ENCODE peak calls at places on chromosomes 13 and 19, in six cellular contexts. One of them, this sample, is unnamed.

GRCh38 chr19:33098023-33098652 is 17.2 kb downstream of the GPATCH1 start:
- DNase-seq in mammary epithelial cell: peak
- DNase-seq in CD8-positive, alpha-beta T cell: no peak
- DNase-seq in body of pancreas: peak
- DNase-seq in cardiac muscle cell: no peak
- DNase-seq in small intestine: peak
- DNase-seq in this sample: no peak

GRCh38 chr13:75771818-75772217 is 135.7 kb downstream of the LMO7 start:
- DNase-seq in small intestine: no peak
- DNase-seq in body of pancreas: no peak
- DNase-seq in CD8-positive, alpha-beta T cell: no peak
- DNase-seq in cardiac muscle cell: no peak
- DNase-seq in mammary epithelial cell: peak
- DNase-seq in this sample: no peak

GRCh38 chr19:52532480-52532879 is 5.0 kb downstream of the ZNF808 start:
- DNase-seq in mammary epithelial cell: no peak
- DNase-seq in CD8-positive, alpha-beta T cell: no peak
- DNase-seq in small intestine: no peak
- DNase-seq in body of pancreas: no peak
- DNase-seq in cardiac muscle cell: no peak
- DNase-seq in this sample: no peak

GRCh38 chr19:55385749-55386514 is at the start of gene RPL28:
- DNase-seq in body of pancreas: peak
- DNase-seq in cardiac muscle cell: peak
- DNase-seq in CD8-positive, alpha-beta T cell: peak
- DNase-seq in small intestine: peak
- DNase-seq in mammary epithelial cell: peak
- DNase-seq in this sample: peak

GRCh38 chr13:27446986-27447583 is 3.3 kb downstream of the MTIF3 start:
- DNase-seq in CD8-positive, alpha-beta T cell: no peak
- DNase-seq in mammary epithelial cell: no peak
- DNase-seq in cardiac muscle cell: no peak
- DNase-seq in body of pancreas: no peak
- DNase-seq in small intestine: no peak
- DNase-seq in this sample: no peak

GRCh38 chr13:107348931-107349330 is 781.0 kb upstream of the ARGLU1 start:
- DNase-seq in small intestine: no peak
- DNase-seq in mammary epithelial cell: no peak
- DNase-seq in body of pancreas: no peak
- DNase-seq in cardiac muscle cell: no peak
- DNase-seq in CD8-positive, alpha-beta T cell: no peak
- DNase-seq in this sample: no peak

GRCh38 chr13:51724721-51725120 is 79.2 kb downstream of the DHRS12 start:
- DNase-seq in small intestine: no peak
- DNase-seq in cardiac muscle cell: no peak
- DNase-seq in mammary epithelial cell: no peak
- DNase-seq in body of pancreas: no peak
- DNase-seq in CD8-positive, alpha-beta T cell: no peak
- DNase-seq in this sample: no peak

GRCh38 chr13:105611424-105611823 is 924.0 kb downstream of the EFNB2 start:
- DNase-seq in CD8-positive, alpha-beta T cell: no peak
- DNase-seq in body of pancreas: no peak
- DNase-seq in mammary epithelial cell: peak
- DNase-seq in cardiac muscle cell: peak
- DNase-seq in small intestine: no peak
- DNase-seq in this sample: no peak

GRCh38 chr19:6613711-6614110 is 22.8 kb upstream of the CD70 start:
- DNase-seq in cardiac muscle cell: no peak
- DNase-seq in body of pancreas: no peak
- DNase-seq in CD8-positive, alpha-beta T cell: no peak
- DNase-seq in small intestine: no peak
- DNase-seq in mammary epithelial cell: peak
- DNase-seq in this sample: no peak

GRCh38 chr13:90238433-90238832 is 1109.1 kb upstream of the MIR17HG start:
- DNase-seq in mammary epithelial cell: peak
- DNase-seq in CD8-positive, alpha-beta T cell: no peak
- DNase-seq in cardiac muscle cell: no peak
- DNase-seq in body of pancreas: no peak
- DNase-seq in small intestine: no peak
- DNase-seq in this sample: no peak

GRCh38 chr19:3723883-3724282 is 15.7 kb downstream of the TJP3 start:
- DNase-seq in mammary epithelial cell: no peak
- DNase-seq in small intestine: no peak
- DNase-seq in cardiac muscle cell: no peak
- DNase-seq in CD8-positive, alpha-beta T cell: no peak
- DNase-seq in body of pancreas: no peak
- DNase-seq in this sample: no peak

GRCh38 chr13:42553098-42554046 is 20.6 kb upstream of the TNFSF11 start:
- DNase-seq in small intestine: no peak
- DNase-seq in mammary epithelial cell: peak
- DNase-seq in body of pancreas: peak
- DNase-seq in CD8-positive, alpha-beta T cell: no peak
- DNase-seq in cardiac muscle cell: no peak
- DNase-seq in this sample: peak

GRCh38 chr13:91247768-91248167 is 99.7 kb upstream of the MIR17HG start:
- DNase-seq in cardiac muscle cell: no peak
- DNase-seq in body of pancreas: no peak
- DNase-seq in small intestine: peak
- DNase-seq in CD8-positive, alpha-beta T cell: no peak
- DNase-seq in mammary epithelial cell: no peak
- DNase-seq in this sample: no peak

GRCh38 chr19:30358319-30358718 is 13.9 kb upstream of the ZNF536 start:
- DNase-seq in CD8-positive, alpha-beta T cell: no peak
- DNase-seq in cardiac muscle cell: no peak
- DNase-seq in body of pancreas: no peak
- DNase-seq in small intestine: no peak
- DNase-seq in mammary epithelial cell: no peak
- DNase-seq in this sample: no peak

GRCh38 chr19:16416996-16417395 is 54.8 kb downstream of the EPS15L1 start:
- DNase-seq in body of pancreas: no peak
- DNase-seq in small intestine: no peak
- DNase-seq in cardiac muscle cell: no peak
- DNase-seq in mammary epithelial cell: no peak
- DNase-seq in CD8-positive, alpha-beta T cell: no peak
- DNase-seq in this sample: no peak

GRCh38 chr13:91017669-91018053 is 329.8 kb upstream of the MIR17HG start:
- DNase-seq in mammary epithelial cell: peak
- DNase-seq in CD8-positive, alpha-beta T cell: no peak
- DNase-seq in body of pancreas: peak
- DNase-seq in small intestine: no peak
- DNase-seq in cardiac muscle cell: no peak
- DNase-seq in this sample: no peak

GRCh38 chr13:112998506-112999280 is 29.7 kb downstream of the MCF2L start:
- DNase-seq in cardiac muscle cell: no peak
- DNase-seq in small intestine: peak
- DNase-seq in CD8-positive, alpha-beta T cell: no peak
- DNase-seq in mammary epithelial cell: no peak
- DNase-seq in body of pancreas: no peak
- DNase-seq in this sample: peak

GRCh38 chr19:38062959-38063786 is 156.2 kb downstream of the SIPA1L3 start:
- DNase-seq in body of pancreas: peak
- DNase-seq in mammary epithelial cell: no peak
- DNase-seq in CD8-positive, alpha-beta T cell: no peak
- DNase-seq in small intestine: no peak
- DNase-seq in cardiac muscle cell: peak
- DNase-seq in this sample: no peak

GRCh38 chr13:46535822-46536221 is 17.1 kb upstream of the LRCH1 start:
- DNase-seq in body of pancreas: no peak
- DNase-seq in CD8-positive, alpha-beta T cell: no peak
- DNase-seq in small intestine: no peak
- DNase-seq in cardiac muscle cell: no peak
- DNase-seq in mammary epithelial cell: no peak
- DNase-seq in this sample: no peak

GRCh38 chr13:46530084-46530935 is 22.7 kb upstream of the LRCH1 start:
- DNase-seq in small intestine: no peak
- DNase-seq in mammary epithelial cell: peak
- DNase-seq in CD8-positive, alpha-beta T cell: no peak
- DNase-seq in body of pancreas: no peak
- DNase-seq in cardiac muscle cell: no peak
- DNase-seq in this sample: no peak

GRCh38 chr13:46535002-46535401 is 18.0 kb upstream of the LRCH1 start:
- DNase-seq in small intestine: no peak
- DNase-seq in body of pancreas: no peak
- DNase-seq in mammary epithelial cell: no peak
- DNase-seq in CD8-positive, alpha-beta T cell: no peak
- DNase-seq in cardiac muscle cell: no peak
- DNase-seq in this sample: no peak

GRCh38 chr13:46529509-46529908 is 23.5 kb upstream of the LRCH1 start:
- DNase-seq in CD8-positive, alpha-beta T cell: no peak
- DNase-seq in mammary epithelial cell: no peak
- DNase-seq in body of pancreas: no peak
- DNase-seq in small intestine: no peak
- DNase-seq in cardiac muscle cell: no peak
- DNase-seq in this sample: no peak

DNA sequence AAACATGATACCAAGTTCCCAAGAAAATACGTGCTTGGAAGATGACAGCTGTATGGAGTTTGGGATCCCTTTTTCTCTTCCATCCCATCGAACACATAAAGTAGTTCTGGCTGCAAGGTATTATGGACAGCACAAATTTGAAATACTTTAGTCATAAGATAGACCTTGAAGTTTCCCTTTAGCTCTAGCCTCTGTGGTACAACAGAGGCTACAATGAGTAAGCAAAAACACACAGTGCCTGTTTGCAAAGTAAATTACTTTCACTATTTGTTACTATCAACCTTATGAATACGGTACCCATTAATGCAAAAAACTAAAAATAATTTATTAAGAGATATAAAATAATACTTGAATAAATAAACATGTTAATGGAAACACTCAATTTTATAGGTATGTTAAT is 21.0 kb upstream of the LRCH1 start:
- DNase-seq in mammary epithelial cell: no peak
- DNase-seq in body of pancreas: no peak
- DNase-seq in CD8-positive, alpha-beta T cell: no peak
- DNase-seq in cardiac muscle cell: no peak
- DNase-seq in small intestine: no peak
- DNase-seq in this sample: no peak
- H3K27ac ChIP-seq in mammary epithelial cell: no peak
- H3K27ac ChIP-seq in body of pancreas: no peak
- H3K27ac ChIP-seq in CD8-positive, alpha-beta T cell: no peak
- H3K27ac ChIP-seq in cardiac muscle cell: no peak
- H3K27ac ChIP-seq in small intestine: no peak
- H3K27ac ChIP-seq in this sample: no peak

GRCh38 chr19:10292789-10293636 is 3.3 kb downstream of the ICAM5 start:
- DNase-seq in small intestine: no peak
- DNase-seq in mammary epithelial cell: no peak
- DNase-seq in cardiac muscle cell: no peak
- DNase-seq in body of pancreas: no peak
- DNase-seq in CD8-positive, alpha-beta T cell: no peak
- DNase-seq in this sample: no peak
- H3K27ac ChIP-seq in small intestine: no peak
- H3K27ac ChIP-seq in mammary epithelial cell: no peak
- H3K27ac ChIP-seq in cardiac muscle cell: no peak
- H3K27ac ChIP-seq in body of pancreas: no peak
- H3K27ac ChIP-seq in CD8-positive, alpha-beta T cell: no peak
- H3K27ac ChIP-seq in this sample: no peak

GRCh38 chr19:8880864-8881488 is 48.8 kb downstream of the MBD3L1 start:
- DNase-seq in body of pancreas: no peak
- DNase-seq in CD8-positive, alpha-beta T cell: no peak
- DNase-seq in cardiac muscle cell: no peak
- DNase-seq in small intestine: no peak
- DNase-seq in mammary epithelial cell: no peak
- DNase-seq in this sample: no peak
- H3K27ac ChIP-seq in body of pancreas: no peak
- H3K27ac ChIP-seq in CD8-positive, alpha-beta T cell: no peak
- H3K27ac ChIP-seq in cardiac muscle cell: no peak
- H3K27ac ChIP-seq in small intestine: no peak
- H3K27ac ChIP-seq in mammary epithelial cell: no peak
- H3K27ac ChIP-seq in this sample: no peak

GRCh38 chr19:48646912-48647216 is 877 bp upstream of the CA11 start:
- DNase-seq in body of pancreas: no peak
- DNase-seq in small intestine: no peak
- DNase-seq in CD8-positive, alpha-beta T cell: no peak
- DNase-seq in mammary epithelial cell: no peak
- DNase-seq in cardiac muscle cell: no peak
- DNase-seq in this sample: no peak

GRCh38 chr19:48644355-48644754 is 1.6 kb downstream of the CA11 start:
- DNase-seq in small intestine: no peak
- DNase-seq in mammary epithelial cell: no peak
- DNase-seq in cardiac muscle cell: no peak
- DNase-seq in body of pancreas: no peak
- DNase-seq in CD8-positive, alpha-beta T cell: no peak
- DNase-seq in this sample: no peak

GRCh38 chr19:48645652-48646191 is at the start of gene CA11:
- DNase-seq in body of pancreas: no peak
- DNase-seq in cardiac muscle cell: no peak
- DNase-seq in mammary epithelial cell: no peak
- DNase-seq in small intestine: peak
- DNase-seq in CD8-positive, alpha-beta T cell: no peak
- DNase-seq in this sample: no peak

GRCh38 chr19:48646192-48646911 is 365 bp upstream of the CA11 start:
- DNase-seq in body of pancreas: peak
- DNase-seq in small intestine: peak
- DNase-seq in cardiac muscle cell: peak
- DNase-seq in mammary epithelial cell: peak
- DNase-seq in CD8-positive, alpha-beta T cell: peak
- DNase-seq in this sample: peak

GRCh38 chr19:48644839-48645651 is 942 bp downstream of the CA11 start:
- DNase-seq in cardiac muscle cell: peak
- DNase-seq in small intestine: peak
- DNase-seq in CD8-positive, alpha-beta T cell: peak
- DNase-seq in body of pancreas: peak
- DNase-seq in mammary epithelial cell: peak
- DNase-seq in this sample: peak
- H3K27ac ChIP-seq in cardiac muscle cell: no peak
- H3K27ac ChIP-seq in small intestine: peak
- H3K27ac ChIP-seq in CD8-positive, alpha-beta T cell: peak
- H3K27ac ChIP-seq in body of pancreas: peak
- H3K27ac ChIP-seq in mammary epithelial cell: no peak
- H3K27ac ChIP-seq in this sample: no peak

GRCh38 chr19:1038995-1039645 is 787 bp upstream of the ABCA7 start:
- DNase-seq in cardiac muscle cell: no peak
- DNase-seq in small intestine: no peak
- DNase-seq in CD8-positive, alpha-beta T cell: no peak
- DNase-seq in body of pancreas: no peak
- DNase-seq in mammary epithelial cell: no peak
- DNase-seq in this sample: no peak
- H3K27ac ChIP-seq in cardiac muscle cell: peak
- H3K27ac ChIP-seq in small intestine: peak
- H3K27ac ChIP-seq in CD8-positive, alpha-beta T cell: no peak
- H3K27ac ChIP-seq in body of pancreas: peak
- H3K27ac ChIP-seq in mammary epithelial cell: no peak
- H3K27ac ChIP-seq in this sample: peak

GRCh38 chr19:1746401-1747284 is 6.7 kb upstream of the ONECUT3 start:
- DNase-seq in small intestine: peak
- DNase-seq in CD8-positive, alpha-beta T cell: no peak
- DNase-seq in mammary epithelial cell: peak
- DNase-seq in cardiac muscle cell: no peak
- DNase-seq in body of pancreas: no peak
- DNase-seq in this sample: no peak
- H3K27ac ChIP-seq in small intestine: no peak
- H3K27ac ChIP-seq in CD8-positive, alpha-beta T cell: no peak
- H3K27ac ChIP-seq in mammary epithelial cell: peak
- H3K27ac ChIP-seq in cardiac muscle cell: no peak
- H3K27ac ChIP-seq in body of pancreas: no peak
- H3K27ac ChIP-seq in this sample: no peak

GRCh38 chr19:53621885-53622710 is 9.7 kb upstream of the DPRX start:
- DNase-seq in CD8-positive, alpha-beta T cell: no peak
- DNase-seq in mammary epithelial cell: peak
- DNase-seq in small intestine: no peak
- DNase-seq in cardiac muscle cell: no peak
- DNase-seq in body of pancreas: no peak
- DNase-seq in this sample: no peak
- H3K27ac ChIP-seq in CD8-positive, alpha-beta T cell: no peak
- H3K27ac ChIP-seq in mammary epithelial cell: no peak
- H3K27ac ChIP-seq in small intestine: no peak
- H3K27ac ChIP-seq in cardiac muscle cell: no peak
- H3K27ac ChIP-seq in body of pancreas: no peak
- H3K27ac ChIP-seq in this sample: no peak

GRCh38 chr19:48552406-48553322 is 692 bp downstream of the SULT2B1 start:
- DNase-seq in mammary epithelial cell: peak
- DNase-seq in CD8-positive, alpha-beta T cell: no peak
- DNase-seq in small intestine: no peak
- DNase-seq in cardiac muscle cell: no peak
- DNase-seq in body of pancreas: no peak
- DNase-seq in this sample: no peak
- H3K27ac ChIP-seq in mammary epithelial cell: no peak
- H3K27ac ChIP-seq in CD8-positive, alpha-beta T cell: no peak
- H3K27ac ChIP-seq in small intestine: no peak
- H3K27ac ChIP-seq in cardiac muscle cell: no peak
- H3K27ac ChIP-seq in body of pancreas: peak
- H3K27ac ChIP-seq in this sample: no peak

This sample was measured in colonic mucosa.